ENCODE peak calls at places on chromosomes 1 and 21, in five cellular contexts. W is neural progenitor cell, H is GM10248, X is bronchial epithelial cell, C is AG09309. A is an unnamed sample.

GRCh38 chr1:24971539-24971938 is 41.5 kb upstream of the RUNX3 start:
- DNase-seq in W (no peak), H (no peak), X (no peak), C (no peak), A (no peak)

GRCh38 chr21:26916799-26917198 is 50.1 kb downstream of the ADAMTS5 start:
- DNase-seq in W (no peak), H (no peak), X (no peak), C (no peak), A (no peak)

GRCh38 chr1:151993734-151994496 is at the start of gene S100A10:
- DNase-seq in W (peak; percentile 75), H (peak; percentile 26), X (peak; percentile 77), C (no peak), A (peak; percentile 59)

GRCh38 chr1:56311766-56312165 is 267.6 kb downstream of the PLPP3 start:
- DNase-seq in W (no peak), H (no peak), X (no peak), C (no peak), A (no peak)

GRCh38 chr1:8706995-8707396 is 110.4 kb downstream of the RERE start:
- DNase-seq in W (peak; percentile 36), H (no peak), X (no peak), C (no peak), A (no peak)

GRCh38 chr1:59972216-59972924 is 45.8 kb upstream of the CYP2J2 start:
- DNase-seq in W (no peak), H (no peak), X (no peak), C (no peak), A (no peak)

GRCh38 chr1:92822907-92823306 is 8.9 kb upstream of the RPL5 start:
- DNase-seq in W (peak; percentile 7), H (no peak), X (no peak), C (no peak), A (no peak)

GRCh38 chr1:247317702-247318101 is 14.0 kb downstream of the ZNF496 start:
- DNase-seq in W (no peak), H (no peak), X (no peak), C (no peak), A (no peak)

GRCh38 chr1:25232866-25233784 is 823 bp upstream of the SYF2 start:
- DNase-seq in W (peak; percentile 82), H (peak; percentile 81), X (peak; percentile 86), C (peak; percentile 57), A (peak; percentile 79)

GRCh38 chr1:23446644-23447310 is 22.2 kb upstream of the TCEA3 start:
- DNase-seq in W (no peak), H (no peak), X (no peak), C (no peak), A (no peak)

GRCh38 chr1:15245593-15246325 is 1.3 kb upstream of the FHAD1 start:
- DNase-seq in W (no peak), H (no peak), X (peak; percentile 65), C (no peak), A (no peak)

GRCh38 chr1:87335175-87335992 is 6.7 kb downstream of the LMO4 start:
- DNase-seq in W (peak; percentile 73), H (peak; percentile 78), X (peak; percentile 41), C (no peak), A (peak; percentile 83)
- TF ChIP-seq CTCF in W (peak; percentile 13), H (peak; percentile 41), X (no peak), C (peak; percentile 3), A (peak; percentile 37)

DNA sequence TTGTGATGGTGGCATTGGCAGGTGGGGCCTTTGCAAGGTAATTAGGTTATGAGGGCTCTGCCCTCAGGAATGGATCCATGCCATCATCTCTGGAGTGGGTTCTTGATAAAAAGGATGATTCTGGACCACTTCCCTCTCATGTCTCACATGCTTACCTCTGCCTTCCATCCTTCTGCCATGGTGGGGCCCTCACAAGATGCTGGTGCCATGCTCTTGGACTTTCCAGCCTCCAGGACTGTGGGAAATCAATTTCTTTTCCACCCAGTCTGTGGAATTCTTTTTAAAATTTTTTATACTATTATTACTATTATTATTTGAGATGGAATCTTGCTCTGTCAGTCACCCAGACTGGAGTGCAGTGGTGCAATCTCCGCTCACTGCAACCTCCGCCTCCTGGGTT is 57.3 kb downstream of the ACBD3 start:
- DNase-seq in W (no peak), H (no peak), X (no peak), C (no peak), A (no peak)
- TF ChIP-seq CTCF in W (no peak), H (no peak), X (no peak), C (no peak), A (no peak)

GRCh38 chr1:11525516-11525915 is 46.6 kb downstream of the DISP3 start:
- DNase-seq in W (no peak), H (no peak), X (no peak), C (no peak), A (no peak)

GRCh38 chr1:11525151-11525505 is 46.2 kb downstream of the DISP3 start:
- DNase-seq in W (no peak), H (no peak), X (no peak), C (no peak), A (no peak)

GRCh38 chr1:11524465-11525150 is 45.7 kb downstream of the DISP3 start:
- DNase-seq in W (no peak), H (no peak), X (no peak), C (no peak), A (no peak)

GRCh38 chr1:11527541-11528452 is 48.8 kb downstream of the DISP3 start:
- DNase-seq in W (no peak), H (no peak), X (no peak), C (no peak), A (no peak)

DNA sequence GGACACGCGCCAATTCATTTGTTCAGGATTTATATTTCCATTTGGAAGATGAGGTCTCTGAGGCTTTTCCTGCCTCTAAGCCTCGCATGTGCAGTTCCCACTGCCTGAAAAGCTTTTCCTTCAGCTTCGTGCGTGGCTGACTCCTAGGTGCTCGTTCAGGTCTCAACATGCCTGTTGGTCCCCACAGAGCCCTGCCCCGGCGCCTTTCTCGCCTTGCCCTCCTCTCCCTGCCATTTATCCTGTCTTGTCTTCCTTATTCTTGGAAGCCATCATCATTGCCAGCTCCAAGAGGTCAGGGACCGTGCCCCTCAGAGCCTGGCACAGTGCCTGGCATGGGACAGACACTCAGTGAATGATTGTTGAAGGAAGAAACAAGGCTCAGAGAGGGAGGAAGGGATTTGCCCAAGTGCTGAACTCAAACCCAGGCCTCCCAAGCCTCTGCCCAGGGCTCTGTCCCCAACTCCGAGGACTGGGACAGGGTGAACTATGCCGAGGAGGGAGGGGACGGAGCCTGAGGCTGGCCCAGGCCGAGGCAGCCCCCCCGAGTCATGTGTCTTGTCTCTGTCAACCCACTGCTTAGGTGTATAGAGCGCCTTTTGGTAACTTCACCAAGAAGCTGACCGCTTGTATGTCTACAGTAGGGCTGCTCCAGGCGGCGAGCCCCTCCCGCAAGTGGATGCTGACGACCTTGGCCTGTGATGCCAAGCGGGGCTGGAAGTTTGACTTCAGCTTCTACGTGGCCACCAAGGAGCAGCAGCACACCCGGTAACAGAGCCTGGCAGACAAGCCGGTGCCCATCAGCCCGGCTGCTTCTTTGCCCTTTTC is 47.3 kb downstream of the DISP3 start:
- DNase-seq in W (no peak), H (no peak), X (peak; percentile 13), C (no peak), A (no peak)
- TF ChIP-seq CTCF in W (no peak), H (no peak), X (no peak), C (no peak), A (no peak)

GRCh38 chr1:195701149-195701548 is 907.1 kb downstream of the KCNT2 start:
- DNase-seq in W (no peak), H (no peak), X (no peak), C (no peak), A (no peak)
- TF ChIP-seq CTCF in W (no peak), H (no peak), X (no peak), C (no peak), A (no peak)

A was measured in GM20000.